ENCODE peak calls at places on chromosomes 11 and 22, in ten cellular contexts. T is stomach, Z is esophagus muscularis mucosa, E is HCT116, J is testis, M is body of pancreas, S is uterus, A is IMR-90, W is suprapubic skin, P is HepG2. L is an unnamed sample.

GRCh38 chr11:74691755-74692154 is 39.5 kb downstream of the CHRDL2 start:
- DNase-seq in E (no peak), J (no peak), Z (no peak), S (no peak), A (no peak), W (no peak), T (no peak), M (no peak), P (no peak), L (no peak)

GRCh38 chr22:50656122-50657070 is 16.2 kb upstream of the SHANK3 start:
- DNase-seq in J (no peak), M (peak; percentile 19), S (peak; percentile 68), Z (no peak), A (peak; percentile 61), T (no peak), E (no peak), W (no peak), P (peak; percentile 58), L (no peak)

GRCh38 chr11:15764948-15765347 is 591.4 kb downstream of the SOX6 start:
- DNase-seq in T (no peak), S (no peak), P (no peak), W (no peak), Z (peak; percentile 74), E (no peak), M (peak; percentile 49), A (no peak), J (no peak), L (no peak)

GRCh38 chr22:22397292-22397870 is 111.2 kb downstream of the ZNF280B start:
- DNase-seq in S (no peak), M (peak; percentile 25), Z (peak; percentile 91), J (peak; percentile 55), P (peak; percentile 73), E (peak; percentile 24), A (no peak), T (no peak), W (no peak), L (no peak)

GRCh38 chr11:74311352-74311926 is at the start of gene P4HA3:
- DNase-seq in S (peak; percentile 49), W (no peak), J (peak; percentile 73), A (peak; percentile 28), E (peak; percentile 18), P (peak; percentile 13), M (peak; percentile 70), T (peak; percentile 77), Z (no peak), L (no peak)

GRCh38 chr22:23763579-23764331 is 965 bp downstream of the C22orf15 start:
- DNase-seq in W (no peak), Z (no peak), M (no peak), P (no peak), E (no peak), T (no peak), S (no peak), A (no peak), J (no peak), L (no peak)

GRCh38 chr22:27881404-27881803 is 37.7 kb downstream of the PITPNB start:
- DNase-seq in T (peak; percentile 40), P (no peak), Z (no peak), J (peak; percentile 75), A (peak; percentile 62), E (no peak), W (no peak), M (peak; percentile 15), S (peak; percentile 60), L (no peak)

GRCh38 chr22:41535244-41535643 is 9.0 kb downstream of the POLR3H start:
- DNase-seq in T (no peak), A (no peak), S (no peak), W (no peak), J (no peak), P (peak; percentile 46), E (no peak), M (no peak), Z (no peak), L (no peak)

GRCh38 chr11:117907276-117908110 is 21.7 kb downstream of the TMPRSS13 start:
- DNase-seq in P (peak; percentile 12), W (peak; percentile 85), S (peak; percentile 97), Z (peak; percentile 97), E (peak; percentile 94), M (peak; percentile 84), T (peak; percentile 68), J (peak; percentile 93), A (peak; percentile 81), L (peak; percentile 12)

GRCh38 chr11:112961751-112962747 is 829 bp downstream of the NCAM1 start:
- DNase-seq in T (no peak), S (peak; percentile 52), W (no peak), M (no peak), Z (no peak), J (peak; percentile 29), A (no peak), P (no peak), E (no peak), L (no peak)

GRCh38 chr11:60951909-60952741 is at the start of gene SLC15A3:
- DNase-seq in A (peak; percentile 27), S (peak; percentile 61), E (no peak), J (peak; percentile 67), T (peak; percentile 60), Z (no peak), W (peak; percentile 80), P (no peak), M (peak; percentile 78), L (peak; percentile 65)

GRCh38 chr22:31490496-31490925 is 869 bp upstream of the EIF4ENIF1 start:
- DNase-seq in A (peak; percentile 79), J (peak; percentile 56), T (peak; percentile 53), W (no peak), E (peak; percentile 22), M (peak; percentile 79), P (peak; percentile 77), Z (peak; percentile 92), S (peak; percentile 23), L (peak; percentile 47)

GRCh38 chr22:42880815-42881214 is 23.7 kb upstream of the ARFGAP3 start:
- DNase-seq in T (no peak), Z (no peak), E (no peak), J (no peak), A (no peak), P (no peak), M (peak; percentile 69), W (no peak), S (no peak), L (no peak)

GRCh38 chr11:61947486-61948210 is 2.5 kb upstream of the BEST1 start:
- DNase-seq in T (peak; percentile 88), J (peak; percentile 96), A (peak; percentile 88), Z (peak; percentile 98), W (peak; percentile 95), E (peak; percentile 62), S (peak; percentile 95), M (peak; percentile 90), P (peak; percentile 73), L (no peak)

DNA sequence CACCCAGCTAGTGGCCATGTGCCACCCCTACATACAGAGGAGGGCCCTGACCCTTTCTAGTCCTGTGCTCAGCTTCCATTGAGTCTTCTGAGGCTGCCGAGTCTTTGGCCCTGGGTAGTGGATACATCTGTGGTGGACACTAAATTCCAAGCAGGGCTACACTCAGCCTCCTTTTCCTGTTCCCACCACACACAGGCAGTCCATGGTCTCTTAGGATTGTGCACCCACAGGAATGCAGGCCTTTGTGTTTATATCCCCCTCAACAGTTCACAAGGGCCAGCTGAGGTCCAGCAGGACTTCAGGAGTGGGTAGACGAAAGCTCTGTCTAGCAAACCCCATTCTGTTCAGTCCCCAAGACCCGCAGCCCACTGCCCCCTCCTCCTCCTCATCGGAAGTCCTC is 91.7 kb downstream of the SWAP70 start:
- DNase-seq in S (no peak), A (peak; percentile 89), E (no peak), P (no peak), J (no peak), W (no peak), Z (no peak), T (no peak), M (no peak), L (no peak)
- TF ChIP-seq POLR2A in S (no peak), A (no peak), E (no peak), P (no peak), J (no peak), W (no peak), Z (no peak), T (no peak), M (no peak), L (no peak)

GRCh38 chr22:39417641-39418040 is 18.1 kb downstream of the TAB1 start:
- DNase-seq in Z (no peak), J (no peak), S (no peak), A (no peak), W (no peak), E (no peak), P (no peak), M (no peak), T (no peak), L (no peak)

GRCh38 chr22:39419911-39420310 is 20.3 kb downstream of the TAB1 start:
- DNase-seq in E (no peak), M (no peak), T (no peak), P (no peak), W (no peak), A (no peak), Z (no peak), S (no peak), J (no peak), L (no peak)

GRCh38 chr22:39416319-39416718 is 16.7 kb downstream of the TAB1 start:
- DNase-seq in P (no peak), Z (no peak), E (no peak), W (no peak), J (no peak), M (no peak), S (no peak), A (no peak), T (no peak), L (no peak)

GRCh38 chr22:39419096-39419495 is 19.5 kb downstream of the TAB1 start:
- DNase-seq in J (no peak), M (no peak), W (no peak), T (no peak), E (no peak), P (no peak), Z (no peak), S (no peak), A (no peak), L (no peak)

DNA sequence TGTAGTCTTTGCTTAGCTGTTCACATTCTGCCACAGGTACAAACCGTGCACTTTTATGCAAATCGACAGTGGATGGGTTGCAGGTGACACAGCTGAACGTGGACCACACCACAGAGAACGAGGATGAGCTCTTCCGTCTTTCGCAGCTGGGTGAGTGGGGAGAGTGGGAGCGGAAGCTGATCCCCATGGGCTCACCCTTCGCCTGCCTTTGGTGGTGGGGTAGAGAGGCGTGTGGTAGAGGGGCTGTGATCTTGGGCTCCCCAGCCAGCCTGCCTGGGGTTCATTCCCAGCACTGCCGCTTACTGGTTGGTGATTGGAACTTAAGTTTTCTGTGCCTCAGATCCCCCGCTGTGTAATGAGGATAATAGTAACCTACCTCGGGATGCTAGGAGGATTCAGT is 19.1 kb downstream of the TAB1 start:
- DNase-seq in A (no peak), T (no peak), P (no peak), E (no peak), M (no peak), J (no peak), W (no peak), S (no peak), Z (no peak), L (no peak)
- H3K4me3 ChIP-seq in A (no peak overlapping the region), T (no peak overlapping the region), P (no peak overlapping the region), E (no peak overlapping the region), M (no peak overlapping the region), J (no peak overlapping the region), W (no peak overlapping the region), S (no peak overlapping the region), Z (no peak overlapping the region), L (no peak overlapping the region)

GRCh38 chr11:33857924-33858323 is 34.0 kb downstream of the LMO2 start:
- DNase-seq in E (peak; percentile 55), W (peak; percentile 86), Z (peak; percentile 94), M (peak; percentile 68), T (peak; percentile 77), J (peak; percentile 83), A (peak; percentile 54), P (peak; percentile 31), S (peak; percentile 72), L (no peak)
- H3K27me3 ChIP-seq in E (no peaks in the 10 kb centered on the region), W (no peaks in the 10 kb centered on the region), Z (no peaks in the 10 kb centered on the region), M (no peaks in the 10 kb centered on the region), T (peaks cover 10% of the 10 kb centered on the region), J (no peaks in the 10 kb centered on the region), A (peaks cover 60% of the 10 kb centered on the region), P (peaks cover 5% of the 10 kb centered on the region), S (no peaks in the 10 kb centered on the region), L (peaks cover 26% of the 10 kb centered on the region)

GRCh38 chr11:79313513-79313912 is 127.3 kb downstream of the TENM4 start:
- DNase-seq in E (no peak), M (no peak), A (no peak), J (no peak), S (no peak), P (no peak), T (no peak), W (no peak), Z (no peak), L (no peak)
- TF ChIP-seq POLR2A in E (no peak), M (no peak), A (no peak), J (no peak), S (no peak), P (no peak), T (no peak), W (no peak), Z (no peak), L (no peak)

L was measured in esophagus squamous epithelium.